ENCODE peak calls at places on chromosomes 2 and 18, in eight cellular contexts. I is BE2C, F is colonic mucosa, Z is fibroblast of lung, K is heart left ventricle, D is breast epithelium, B is A549, N is cardiac muscle cell. O is an unnamed sample. For H3K4me1, the result is how much of the 10 kb centered on the place peaks cover.

GRCh38 chr2:212488611-212489010 is 50.0 kb downstream of the ERBB4 start:
- DNase-seq in F (no peak), Z (peak), B (no peak), I (no peak), N (no peak), D (no peak), K (no peak), O (no peak)

GRCh38 chr2:24083567-24084385 is 858 bp downstream of the TP53I3 start:
- DNase-seq in F (peak), K (no peak), Z (peak), N (peak), B (peak), I (peak), D (no peak), O (peak)

GRCh38 chr2:118430510-118431187 is 342.4 kb downstream of the INSIG2 start:
- DNase-seq in F (no peak), N (peak), K (no peak), D (no peak), I (no peak), Z (peak), B (no peak), O (no peak)

GRCh38 chr2:215983581-215984351 is 29.6 kb downstream of the MREG start:
- DNase-seq in Z (no peak), B (no peak), D (no peak), F (no peak), N (no peak), I (peak), K (no peak), O (no peak)

GRCh38 chr18:57352761-57353136 is 392 bp downstream of the ST8SIA3 start:
- DNase-seq in B (no peak), N (no peak), I (peak), Z (no peak), D (no peak), K (no peak), F (no peak), O (no peak)

GRCh38 chr18:78230911-78231310 is 748.7 kb upstream of the SALL3 start:
- DNase-seq in F (no peak), I (no peak), B (no peak), K (no peak), Z (no peak), N (no peak), D (no peak), O (no peak)

GRCh38 chr2:26976242-26976641 is 5.8 kb downstream of the MAPRE3 start:
- DNase-seq in N (peak), F (no peak), I (no peak), D (no peak), K (no peak), Z (peak), B (no peak), O (no peak)

GRCh38 chr18:24138281-24138883 is 480 bp upstream of the CABYR start:
- DNase-seq in I (no peak), Z (no peak), D (no peak), N (peak), K (no peak), B (no peak), F (no peak), O (no peak)

GRCh38 chr18:36025025-36025424 is 42.3 kb downstream of the RPRD1A start:
- DNase-seq in D (no peak), F (no peak), B (no peak), K (no peak), I (no peak), Z (peak), N (peak), O (no peak)

GRCh38 chr2:134308474-134309385 is 54.9 kb downstream of the MGAT5 start:
- DNase-seq in N (no peak), B (no peak), K (no peak), F (no peak), Z (no peak), I (no peak), D (no peak), O (no peak)

GRCh38 chr2:121375621-121376159 is 90.7 kb upstream of the TFCP2L1 start:
- DNase-seq in F (no peak), B (no peak), K (no peak), N (peak), D (no peak), Z (peak), I (no peak), O (no peak)

GRCh38 chr2:56250153-56250729 is 66.5 kb downstream of the CCDC85A start:
- DNase-seq in D (no peak), N (no peak), Z (no peak), K (no peak), I (no peak), F (no peak), B (no peak), O (no peak)

GRCh38 chr2:126859631-126860030 is 39.1 kb upstream of the TEX51 start:
- DNase-seq in D (no peak), N (no peak), K (no peak), B (no peak), I (no peak), F (no peak), Z (no peak), O (no peak)

GRCh38 chr2:39094717-39095363 is 26.0 kb downstream of the SOS1 start:
- DNase-seq in B (no peak), F (no peak), I (no peak), Z (peak), N (peak), K (no peak), D (no peak), O (no peak)

GRCh38 chr2:161956751-161957150 is 117.3 kb downstream of the DPP4 start:
- DNase-seq in F (no peak), N (no peak), B (no peak), I (no peak), D (no peak), Z (no peak), K (no peak), O (no peak)

GRCh38 chr18:44324361-44324760 is 356.3 kb upstream of the SETBP1 start:
- DNase-seq in D (no peak), B (no peak), Z (no peak), N (no peak), I (no peak), K (no peak), F (no peak), O (no peak)

GRCh38 chr18:44569391-44570055 is 111.2 kb upstream of the SETBP1 start:
- DNase-seq in Z (no peak), F (no peak), B (no peak), N (no peak), K (no peak), I (no peak), D (no peak), O (no peak)

GRCh38 chr18:58096658-58097057 is 52.6 kb downstream of the NEDD4L start:
- DNase-seq in D (no peak), K (no peak), N (no peak), I (no peak), B (no peak), Z (no peak), F (no peak), O (no peak)

GRCh38 chr2:190627881-190628412 is 20.9 kb upstream of the NAB1 start:
- DNase-seq in K (peak), B (no peak), Z (peak), D (no peak), F (peak), I (peak), N (peak), O (peak)

GRCh38 chr2:224847961-224848850 is 132.0 kb upstream of the CCDC195 start:
- DNase-seq in B (peak), I (peak), F (no peak), Z (peak), D (peak), N (peak), K (peak), O (no peak)

GRCh38 chr2:172375247-172375646 is 52.1 kb upstream of the ITGA6 start:
- DNase-seq in N (no peak), D (no peak), K (no peak), F (no peak), Z (no peak), I (no peak), B (no peak), O (no peak)

GRCh38 chr2:30456106-30456505 is 9.1 kb downstream of the LCLAT1 start:
- DNase-seq in Z (no peak), I (no peak), K (no peak), F (no peak), B (no peak), N (no peak), D (no peak), O (no peak)

GRCh38 chr2:136019825-136020224 is 34.4 kb upstream of the DARS1 start:
- DNase-seq in N (no peak), F (no peak), I (no peak), B (no peak), D (no peak), Z (no peak), K (no peak), O (no peak)

GRCh38 chr2:136019304-136019703 is 33.9 kb upstream of the DARS1 start:
- DNase-seq in D (no peak), F (no peak), K (no peak), I (no peak), Z (no peak), N (no peak), B (no peak), O (no peak)

GRCh38 chr2:136021406-136021805 is 36.0 kb upstream of the DARS1 start:
- DNase-seq in F (no peak), B (no peak), K (no peak), D (no peak), Z (no peak), I (no peak), N (no peak), O (no peak)

GRCh38 chr2:136021976-136022375 is 36.5 kb upstream of the DARS1 start:
- DNase-seq in D (no peak), K (no peak), F (no peak), I (no peak), N (no peak), Z (no peak), B (no peak), O (no peak)

GRCh38 chr2:136020831-136021230 is 35.4 kb upstream of the DARS1 start:
- DNase-seq in N (no peak), K (no peak), F (no peak), D (no peak), I (no peak), Z (no peak), B (no peak), O (no peak)
- H3K4me1 ChIP-seq in N (under half), K (under half), F (under half), D (under half), I (under half), Z (under half), B (under half), O (under half)

GRCh38 chr18:3454365-3455089 is 4.6 kb downstream of the TGIF1 start:
- DNase-seq in K (no peak), B (peak), N (peak), D (no peak), I (no peak), Z (peak), F (peak), O (no peak)
- H3K4me3 ChIP-seq in K (peak), B (peak), N (peak), D (peak), I (peak), Z (peak), F (peak), O (peak)

GRCh38 chr2:151556121-151556520 is 146.4 kb downstream of the RIF1 start:
- DNase-seq in I (no peak), F (no peak), B (no peak), D (no peak), Z (peak), N (no peak), K (no peak), O (no peak)

GRCh38 chr2:151562398-151562797 is 152.7 kb downstream of the RIF1 start:
- DNase-seq in B (no peak), I (no peak), N (no peak), Z (no peak), K (no peak), F (no peak), D (no peak), O (no peak)

DNA sequence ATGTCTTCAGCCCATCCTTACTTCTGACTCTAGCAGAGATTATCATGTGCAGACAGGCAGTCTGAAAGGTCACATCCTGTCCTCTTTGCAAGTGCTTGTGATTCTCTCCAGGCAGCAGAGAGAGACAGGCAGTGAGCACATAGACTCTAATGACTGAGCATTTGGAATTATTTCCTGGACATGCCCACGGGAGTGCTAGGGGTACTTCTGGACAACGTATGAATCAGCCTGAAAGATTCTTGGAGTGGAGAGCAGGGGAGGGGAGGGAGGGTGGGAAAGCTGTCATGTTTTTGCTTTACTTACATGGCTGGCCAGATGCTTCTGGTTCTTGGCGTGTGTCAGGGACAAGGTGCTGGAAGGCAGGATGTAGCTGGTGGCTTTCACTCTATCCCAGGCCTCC is 150.6 kb downstream of the RIF1 start:
- DNase-seq in D (no peak), K (peak), B (peak), F (no peak), Z (peak), I (no peak), N (peak), O (no peak)
- TF ChIP-seq CTCF in D (no peak), K (no peak), B (no peak), F (no peak), Z (no peak), I (no peak), N (no peak), O (no peak)

GRCh38 chr2:241721852-241722251 is 12.6 kb upstream of the D2HGDH start:
- DNase-seq in K (no peak), I (no peak), B (no peak), D (no peak), F (no peak), N (no peak), Z (no peak), O (no peak)
- H3K4me1 ChIP-seq in K (under half), I (under half), B (under half), D (under half), F (under half), N (under half), Z (under half), O (under half)

GRCh38 chr2:142222715-142223114 is 91.9 kb upstream of the LRP1B start:
- DNase-seq in F (no peak), K (no peak), D (no peak), I (no peak), B (no peak), N (no peak), Z (no peak), O (no peak)

GRCh38 chr2:142218471-142218870 is 87.7 kb upstream of the LRP1B start:
- DNase-seq in D (no peak), K (no peak), F (no peak), N (no peak), Z (peak), I (no peak), B (peak), O (no peak)

GRCh38 chr2:142220901-142221300 is 90.1 kb upstream of the LRP1B start:
- DNase-seq in F (no peak), I (peak), B (no peak), K (no peak), Z (peak), D (no peak), N (peak), O (no peak)

GRCh38 chr2:142217804-142218203 is 87.0 kb upstream of the LRP1B start:
- DNase-seq in B (no peak), F (no peak), N (no peak), Z (peak), K (no peak), I (no peak), D (no peak), O (no peak)

DNA sequence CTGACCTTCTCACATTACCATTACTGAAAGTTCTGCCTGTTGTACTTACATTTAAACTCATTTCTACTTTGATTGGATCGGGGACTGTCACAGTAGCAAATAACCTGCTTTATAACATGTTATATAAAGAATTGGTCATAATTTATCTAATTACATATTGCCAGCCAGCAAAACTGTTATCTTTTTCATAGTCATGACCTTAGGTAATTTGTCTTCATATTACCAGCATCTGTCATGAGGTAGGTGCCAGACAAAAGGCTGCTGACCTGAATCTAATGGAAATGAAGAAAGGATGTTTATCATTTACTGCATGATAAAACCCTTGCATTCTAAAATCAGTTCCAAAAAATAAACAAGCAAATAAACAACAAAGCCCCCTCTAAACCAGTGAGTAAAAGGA is 89.4 kb upstream of the LRP1B start:
- DNase-seq in Z (no peak), K (no peak), N (no peak), D (no peak), B (no peak), F (no peak), I (no peak), O (no peak)
- H3K4me3 ChIP-seq in Z (no peak), K (no peak), N (no peak), D (no peak), B (no peak), F (no peak), I (no peak), O (no peak)

DNA sequence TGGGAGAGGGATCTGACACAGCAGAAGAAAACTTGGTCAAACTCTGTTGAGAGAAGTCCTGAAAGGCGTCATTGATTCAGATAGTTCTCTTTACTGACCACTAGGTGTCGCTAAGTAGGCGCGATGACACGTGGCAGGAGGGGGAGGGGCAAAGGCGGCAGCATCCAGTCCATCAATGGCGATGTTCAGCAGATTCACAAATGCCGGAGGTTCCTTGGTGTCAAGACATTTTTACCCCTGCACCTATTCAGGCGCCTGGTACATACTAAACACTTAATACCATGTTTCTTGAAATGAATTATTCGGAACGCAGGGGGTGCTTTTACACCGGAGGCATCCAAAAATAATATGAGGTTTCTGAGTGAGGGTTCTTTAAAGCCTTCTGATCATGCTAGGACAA is 3.0 kb upstream of the PLEK start:
- DNase-seq in Z (peak), I (peak), N (peak), F (peak), B (peak), D (peak), K (peak), O (peak)
- TF ChIP-seq CTCF in Z (peak), I (peak), N (peak), F (peak), B (peak), D (peak), K (peak), O (peak)

GRCh38 chr2:61015971-61016370 is 1.5 kb upstream of the PEX13 start:
- DNase-seq in F (no peak), N (no peak), I (no peak), D (no peak), Z (no peak), B (no peak), K (no peak), O (no peak)
- H3K4me1 ChIP-seq in F (under half), N (under half), I (under half), D (under half), Z (under half), B (under half), K (under half), O (under half)